ENCODE peak calls at places on chromosomes 7 and 10, in five cellular contexts. V is heart right ventricle, C is psoas muscle, B is AG09309, N is A549. W is an unnamed sample.

GRCh38 chr10:97138174-97138573 is 47.6 kb downstream of the SLIT1 start:
- DNase-seq in B (no peak), V (no peak), C (no peak), N (peak), W (no peak)

GRCh38 chr7:2802504-2803341 is 41.4 kb downstream of the GNA12 start:
- DNase-seq in N (peak), C (no peak), B (no peak), V (no peak), W (no peak)

GRCh38 chr7:12839508-12840153 is 152.2 kb downstream of the ARL4A start:
- DNase-seq in V (no peak), N (no peak), B (no peak), C (no peak), W (no peak)

GRCh38 chr10:56633876-56634452 is 272.9 kb upstream of the ZWINT start:
- DNase-seq in B (no peak), V (no peak), N (no peak), C (no peak), W (no peak)

GRCh38 chr7:22189741-22190140 is 167.2 kb downstream of the RAPGEF5 start:
- DNase-seq in C (no peak), B (no peak), N (no peak), V (no peak), W (no peak)

GRCh38 chr7:22628112-22628511 is 98.9 kb upstream of the IL6 start:
- DNase-seq in B (no peak), V (no peak), N (no peak), C (no peak), W (no peak)

GRCh38 chr10:7133270-7133669 is 277.6 kb downstream of the SFMBT2 start:
- DNase-seq in V (no peak), C (no peak), B (no peak), N (no peak), W (no peak)

GRCh38 chr10:126250045-126250444 is 138.2 kb downstream of the ADAM12 start:
- DNase-seq in N (no peak), V (no peak), C (no peak), B (no peak), W (no peak)

GRCh38 chr10:32415361-32415760 is 30.6 kb upstream of the CCDC7 start:
- DNase-seq in B (no peak), C (no peak), V (no peak), N (no peak), W (no peak)

GRCh38 chr7:89517815-89518214 is 636.5 kb upstream of the STEAP1 start:
- DNase-seq in N (no peak), C (no peak), V (no peak), B (no peak), W (no peak)

GRCh38 chr7:45050198-45050597 is 38.6 kb downstream of the NACAD start:
- DNase-seq in C (no peak), B (no peak), V (no peak), N (no peak), W (no peak)

GRCh38 chr10:99659868-99660366 is 608 bp downstream of the ENTPD7 start:
- DNase-seq in V (no peak), B (no peak), N (no peak), C (no peak), W (no peak)

GRCh38 chr7:18338910-18339309 is 156.6 kb upstream of the HDAC9 start:
- DNase-seq in B (no peak), N (no peak), V (no peak), C (no peak), W (no peak)

GRCh38 chr10:111079781-111080180 is 3.0 kb downstream of the ADRA2A start:
- DNase-seq in V (no peak), C (no peak), N (no peak), B (no peak), W (no peak)

GRCh38 chr7:132579260-132579899 is 3.1 kb upstream of the PLXNA4 start:
- DNase-seq in V (no peak), B (no peak), C (no peak), N (no peak), W (no peak)

GRCh38 chr10:62046522-62047239 is 145.2 kb downstream of the ARID5B start:
- DNase-seq in C (no peak), B (no peak), N (no peak), V (no peak), W (no peak)

GRCh38 chr10:79381804-79382221 is 34.5 kb downstream of the PPIF start:
- DNase-seq in V (peak), N (peak), B (peak), C (peak), W (no peak)

GRCh38 chr7:82443044-82443800 is at the start of gene CACNA2D1:
- DNase-seq in B (no peak), V (peak), N (no peak), C (peak), W (peak)

GRCh38 chr7:82444220-82445049 is 858 bp upstream of the CACNA2D1 start:
- DNase-seq in B (no peak), C (no peak), N (peak), V (no peak), W (no peak)

GRCh38 chr7:82442492-82443043 is 1.0 kb downstream of the CACNA2D1 start:
- DNase-seq in C (peak), B (no peak), V (peak), N (peak), W (no peak)

GRCh38 chr7:82445226-82445625 is 1.6 kb upstream of the CACNA2D1 start:
- DNase-seq in C (no peak), V (no peak), N (no peak), B (no peak), W (no peak)

DNA sequence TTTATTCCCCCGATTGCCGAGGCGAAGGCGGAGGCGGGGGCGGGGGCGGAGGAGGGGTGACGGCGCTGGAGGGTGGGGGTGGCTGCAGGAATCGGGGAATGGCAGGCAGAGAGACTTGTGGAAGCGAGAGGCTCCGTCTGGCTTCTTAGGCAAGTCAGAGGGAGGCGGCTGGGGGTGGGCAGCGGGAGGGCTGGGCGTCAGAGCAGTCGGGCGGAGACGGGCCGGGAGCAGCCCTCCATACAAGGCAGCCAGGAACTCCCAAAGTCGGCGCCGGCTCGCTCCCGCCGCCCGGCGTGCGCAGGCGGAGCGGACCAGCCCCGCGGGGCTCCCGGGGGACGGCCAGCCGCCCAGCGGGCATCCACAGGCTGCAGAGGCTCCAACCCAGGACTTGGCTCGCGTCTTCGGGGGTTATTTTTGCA is 233 bp upstream of the CACNA2D1 start:
- DNase-seq in N (peak), B (peak), C (peak), V (peak), W (peak)
- TF ChIP-seq CTCF in N (no peak), B (no peak), C (no peak), V (no peak), W (no peak)

GRCh38 chr10:42755028-42755451 is 27.6 kb upstream of the BMS1 start:
- DNase-seq in C (peak), V (no peak), B (no peak), N (no peak), W (no peak)
- TF ChIP-seq CTCF in C (no peak), V (no peak), B (peak), N (no peak), W (no peak)

DNA sequence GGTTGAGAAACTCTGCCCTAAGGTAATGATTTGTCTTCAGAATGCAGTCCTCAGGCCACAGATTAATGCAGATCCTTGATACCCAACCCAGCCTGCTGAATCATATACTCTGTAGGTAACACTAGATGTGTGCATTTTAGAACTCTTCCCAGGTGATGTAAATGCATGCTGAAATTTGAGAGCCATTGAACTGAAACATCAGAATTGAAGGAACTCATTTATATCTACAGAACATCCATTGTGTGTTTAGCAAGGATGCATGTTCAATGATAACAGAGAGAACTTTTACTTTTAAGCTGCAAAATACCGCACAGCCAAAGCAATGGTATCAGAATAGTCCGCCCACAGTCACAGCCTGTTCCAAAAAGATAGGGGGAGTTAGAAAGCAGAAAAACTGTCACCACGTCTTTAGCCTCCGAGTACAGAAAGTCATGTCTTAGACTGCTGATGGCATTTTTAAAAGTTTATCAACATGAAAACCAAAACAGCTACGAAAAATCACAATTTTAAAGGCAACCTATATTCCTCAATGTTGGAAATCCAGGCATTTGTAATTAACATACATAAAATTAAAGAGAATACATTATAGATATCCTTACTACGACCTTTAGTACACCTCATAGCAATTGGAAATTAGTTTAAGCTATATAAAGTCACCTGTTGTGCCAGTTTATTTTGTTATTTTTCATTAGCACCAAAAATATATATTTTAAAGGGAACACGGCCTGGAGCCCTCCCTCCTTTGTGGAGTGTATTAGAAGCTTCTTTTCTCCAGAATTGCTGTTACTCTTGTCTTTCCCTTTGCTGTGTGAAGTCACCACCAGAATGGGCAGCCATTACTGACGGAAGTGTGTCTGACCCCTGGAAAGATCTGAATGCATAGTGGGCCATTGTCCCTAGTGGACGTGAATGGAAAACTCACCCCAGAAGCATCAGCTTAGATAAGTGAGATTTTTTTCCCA is 65.8 kb upstream of the PRKAR2B start:
- DNase-seq in V (no peak), C (no peak), N (peak), B (no peak), W (no peak)
- TF ChIP-seq CTCF in V (no peak), C (no peak), N (no peak), B (peak), W (no peak)

DNA sequence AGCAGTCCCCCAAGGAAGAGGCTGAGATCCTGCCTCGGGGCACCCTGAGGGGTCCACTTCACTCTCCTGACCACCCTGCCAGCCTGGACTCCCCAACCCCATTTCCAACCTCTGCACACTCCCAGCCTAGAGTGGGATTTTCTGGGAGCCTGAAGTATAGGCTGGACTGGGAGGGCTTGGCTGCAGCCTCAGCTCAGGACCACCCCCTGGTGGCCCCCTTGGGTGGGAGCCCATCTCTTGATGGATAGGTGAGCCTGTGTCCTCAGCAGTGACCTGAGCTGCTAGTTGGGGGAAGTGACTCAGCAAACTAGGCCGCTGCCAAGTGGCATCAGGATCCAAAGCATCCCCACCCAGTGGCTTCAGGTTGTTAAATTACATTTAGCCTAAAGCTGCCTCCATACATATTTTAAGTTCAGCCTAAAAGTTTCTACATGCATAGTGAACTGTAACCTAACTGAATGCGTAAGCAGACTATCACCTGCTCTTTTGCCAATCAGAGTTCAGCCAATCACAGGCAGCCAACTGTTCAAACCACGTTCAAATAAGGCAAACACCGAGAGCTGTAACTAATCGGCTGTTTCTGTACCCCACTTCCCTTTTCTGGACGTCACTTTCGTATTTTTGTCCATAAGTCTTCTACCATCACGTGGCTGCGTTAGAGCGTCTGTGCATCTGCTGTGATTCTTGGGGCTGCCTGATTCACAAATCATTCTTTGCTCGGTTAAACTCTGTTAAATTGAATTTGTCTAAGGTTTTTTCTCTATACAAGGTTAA is 144.0 kb downstream of the PLPP4 start:
- DNase-seq in V (no peak), B (no peak), C (no peak), N (no peak), W (no peak)
- TF ChIP-seq CTCF in V (no peak), B (peak), C (no peak), N (no peak), W (no peak)

GRCh38 chr10:28971255-28971654 is 293.9 kb downstream of the BAMBI start:
- DNase-seq in N (no peak), V (no peak), B (no peak), C (no peak), W (no peak)
- TF ChIP-seq CTCF in N (no peak), V (no peak), B (no peak), C (no peak), W (no peak)

GRCh38 chr7:141147482-141147881 is 73.6 kb downstream of the TMEM178B start:
- DNase-seq in B (no peak), C (no peak), V (no peak), N (no peak), W (no peak)
- TF ChIP-seq CTCF in B (no peak), C (no peak), V (no peak), N (no peak), W (no peak)

DNA sequence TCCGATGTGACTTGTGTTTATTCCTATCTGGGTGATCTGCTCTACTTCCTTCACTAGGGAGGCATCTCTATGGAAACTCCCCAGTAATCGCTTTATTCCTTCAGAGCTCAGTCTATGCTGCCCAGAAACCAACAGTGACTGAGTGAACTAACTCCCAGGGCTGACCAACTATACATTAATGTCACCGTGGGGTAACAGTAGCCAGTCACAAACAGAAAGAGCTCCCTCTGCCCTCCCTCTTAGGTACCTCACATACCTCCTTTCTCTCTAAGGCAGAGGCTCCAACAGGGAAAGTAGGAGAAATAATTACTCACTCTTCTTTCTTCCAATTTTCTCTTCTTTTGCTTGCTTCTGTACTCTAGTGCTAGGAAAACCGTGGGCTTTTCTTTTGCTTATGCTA is 855.0 kb downstream of the REEP3 start:
- DNase-seq in C (no peak), B (no peak), N (no peak), V (no peak), W (no peak)
- TF ChIP-seq CTCF in C (no peak), B (no peak), N (no peak), V (no peak), W (no peak)

GRCh38 chr10:129945941-129946760 is 17.9 kb downstream of the EBF3 start:
- DNase-seq in B (no peak), C (peak), V (no peak), N (no peak), W (no peak)
- TF ChIP-seq CTCF in B (no peak), C (no peak), V (no peak), N (no peak), W (no peak)

GRCh38 chr10:11260136-11260535 is 242.5 kb downstream of the CELF2 start:
- DNase-seq in N (no peak), C (no peak), B (no peak), V (no peak), W (no peak)
- TF ChIP-seq CTCF in N (no peak), C (no peak), B (no peak), V (no peak), W (no peak)

GRCh38 chr7:107190090-107190489 is 21.3 kb downstream of the HBP1 start:
- DNase-seq in N (no peak), V (no peak), C (no peak), B (no peak), W (no peak)

GRCh38 chr7:107196834-107197610 is 28.2 kb downstream of the HBP1 start:
- DNase-seq in C (no peak), B (no peak), N (no peak), V (no peak), W (peak)

DNA sequence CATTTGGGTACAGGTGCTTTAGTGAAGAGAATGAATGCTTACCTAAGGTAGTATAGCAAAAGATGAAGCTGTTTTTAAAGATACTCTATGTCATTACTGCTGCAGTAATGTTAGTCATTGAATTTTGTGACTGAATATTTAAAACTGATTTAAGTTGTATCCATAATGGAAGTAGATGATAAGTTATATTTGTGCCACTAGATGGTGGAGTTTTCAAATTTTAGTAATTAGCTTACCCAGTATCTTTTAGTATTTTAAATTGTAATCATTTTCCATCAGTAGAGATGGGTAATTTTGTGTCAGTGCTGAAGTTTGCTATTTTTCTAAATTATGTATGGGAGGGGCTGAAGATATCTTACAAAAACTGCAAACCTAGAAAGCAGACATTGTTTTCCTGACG is 25.2 kb downstream of the HBP1 start:
- DNase-seq in B (no peak), N (no peak), C (no peak), V (no peak), W (no peak)
- TF ChIP-seq CTCF in B (no peak), N (no peak), C (no peak), V (no peak), W (no peak)